ENCODE peak calls at places on chromosomes 12 and 14, in seven cellular contexts. P, S, T, I, H, X and A are unnamed samples. For H3K4me1, the result is how much of the 10 kb centered on the place peaks cover.

GRCh38 chr12:91920276-91920675 is 225.4 kb downstream of the BTG1 start:
- DNase-seq in X (no peak), T (no peak), H (no peak), S (no peak), I (no peak), P (no peak), A (no peak)

GRCh38 chr12:88188180-88188579 is 46.1 kb downstream of the TMTC3 start:
- DNase-seq in P (no peak), S (no peak), I (no peak), X (no peak), H (no peak), T (no peak), A (no peak)

GRCh38 chr14:96139879-96140278 is 64.8 kb upstream of the BDKRB2 start:
- DNase-seq in T (no peak), S (no peak), P (no peak), I (no peak), H (no peak), X (no peak), A (no peak)

GRCh38 chr14:64656986-64657385 is 47.2 kb upstream of the PLEKHG3 start:
- DNase-seq in T (peak), X (peak), H (no peak), S (no peak), P (no peak), I (no peak), A (no peak)

GRCh38 chr14:66495214-66496098 is 9.3 kb downstream of the CCDC196 start:
- DNase-seq in S (no peak), I (peak), P (peak), H (no peak), X (peak), T (no peak), A (peak)

GRCh38 chr12:67650528-67651379 is 2.2 kb downstream of the DYRK2 start:
- DNase-seq in T (no peak), S (no peak), X (peak), I (no peak), P (no peak), H (no peak), A (peak)

GRCh38 chr12:53005215-53005985 is 856 bp upstream of the EIF4B start:
- DNase-seq in P (peak), I (peak), H (peak), S (no peak), X (no peak), T (no peak), A (peak)

GRCh38 chr14:68146812-68147211 is 327.2 kb downstream of the RAD51B start:
- DNase-seq in P (peak), I (peak), H (no peak), S (no peak), T (no peak), X (no peak), A (no peak)

GRCh38 chr12:98421336-98421735 is 94.1 kb upstream of the TMPO start:
- DNase-seq in S (no peak), P (no peak), H (no peak), X (no peak), T (no peak), I (no peak), A (no peak)

GRCh38 chr14:70665448-70666363 is 24.0 kb downstream of the TTC9 start:
- DNase-seq in X (peak), P (peak), I (peak), H (peak), S (peak), T (no peak), A (peak)

GRCh38 chr14:38202444-38203191 is 5.1 kb upstream of the SSTR1 start:
- DNase-seq in T (no peak), H (no peak), I (no peak), X (no peak), P (no peak), S (no peak), A (no peak)

GRCh38 chr12:8493084-8493483 is 20.2 kb upstream of the CLEC4D start:
- DNase-seq in P (no peak), I (no peak), S (no peak), T (no peak), H (peak), X (no peak), A (peak)

GRCh38 chr12:49079796-49080195 is 10.0 kb upstream of the RHEBL1 start:
- DNase-seq in I (no peak), X (no peak), P (no peak), T (no peak), H (no peak), S (no peak), A (no peak)

GRCh38 chr14:38042356-38042755 is 165.3 kb upstream of the SSTR1 start:
- DNase-seq in T (no peak), X (no peak), S (no peak), H (no peak), P (peak), I (peak), A (peak)

GRCh38 chr14:103819503-103820307 is 27.7 kb downstream of the PPP1R13B start:
- DNase-seq in S (no peak), X (peak), I (peak), H (peak), P (no peak), T (no peak), A (peak)

GRCh38 chr14:104138098-104138890 is at the start of gene KIF26A:
- DNase-seq in T (no peak), I (peak), S (peak), H (peak), X (peak), P (peak), A (peak)

GRCh38 chr12:108307006-108307405 is 32.1 kb downstream of the CMKLR1 start:
- DNase-seq in S (no peak), I (no peak), X (no peak), H (no peak), T (no peak), P (no peak), A (no peak)

GRCh38 chr12:70606001-70606400 is 31.2 kb downstream of the PTPRB start:
- DNase-seq in H (no peak), P (no peak), X (no peak), I (no peak), S (no peak), T (no peak), A (no peak)

GRCh38 chr14:104393898-104394605 is 185.5 kb upstream of the C14orf180 start:
- DNase-seq in H (no peak), S (peak), T (no peak), I (peak), P (no peak), X (peak), A (peak)

GRCh38 chr14:52960627-52961026 is 9.8 kb upstream of the FERMT2 start:
- DNase-seq in X (no peak), P (no peak), T (no peak), S (no peak), H (no peak), I (no peak), A (no peak)

GRCh38 chr14:32254952-32255679 is 52.0 kb upstream of the RNU6-8 start:
- DNase-seq in H (peak), P (peak), X (peak), S (peak), T (peak), I (peak), A (no peak)

GRCh38 chr12:65740873-65741600 is 83.2 kb upstream of the HMGA2 start:
- DNase-seq in X (peak), H (peak), T (no peak), P (peak), I (peak), S (peak), A (peak)

GRCh38 chr14:32370720-32371119 is 41.6 kb downstream of the AKAP6 start:
- DNase-seq in H (no peak), P (peak), I (no peak), X (no peak), T (no peak), S (no peak), A (no peak)

GRCh38 chr14:102826161-102826560 is 48.9 kb downstream of the TRAF3 start:
- DNase-seq in I (no peak), P (no peak), T (no peak), H (no peak), S (no peak), X (no peak), A (no peak)

DNA sequence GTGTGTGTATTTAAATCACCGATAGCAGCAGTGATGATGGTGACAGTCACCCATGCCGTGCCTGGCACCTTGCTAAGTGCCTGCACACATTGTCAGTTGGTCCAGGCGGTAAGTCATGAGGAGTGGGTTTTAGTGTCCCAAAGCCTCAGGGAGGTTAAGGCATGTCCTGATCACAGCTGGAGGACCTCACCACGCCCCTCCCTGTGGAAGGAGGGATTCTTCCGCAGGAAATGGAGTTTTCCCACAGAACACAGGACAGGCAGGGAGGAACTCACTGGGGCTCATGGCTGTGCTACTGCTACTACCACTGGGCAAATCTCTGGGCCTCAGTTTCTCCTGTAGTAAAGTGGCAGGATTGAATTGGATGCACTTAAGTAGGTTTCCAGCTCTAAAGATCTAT is 142.3 kb downstream of the CACNA1C start:
- DNase-seq in S (no peak), P (no peak), I (no peak), T (no peak), H (no peak), X (no peak), A (no peak)
- H3K4me1 ChIP-seq in S (under half), P (under half), I (under half), T (under half), H (under half), X (under half), A (under half)

DNA sequence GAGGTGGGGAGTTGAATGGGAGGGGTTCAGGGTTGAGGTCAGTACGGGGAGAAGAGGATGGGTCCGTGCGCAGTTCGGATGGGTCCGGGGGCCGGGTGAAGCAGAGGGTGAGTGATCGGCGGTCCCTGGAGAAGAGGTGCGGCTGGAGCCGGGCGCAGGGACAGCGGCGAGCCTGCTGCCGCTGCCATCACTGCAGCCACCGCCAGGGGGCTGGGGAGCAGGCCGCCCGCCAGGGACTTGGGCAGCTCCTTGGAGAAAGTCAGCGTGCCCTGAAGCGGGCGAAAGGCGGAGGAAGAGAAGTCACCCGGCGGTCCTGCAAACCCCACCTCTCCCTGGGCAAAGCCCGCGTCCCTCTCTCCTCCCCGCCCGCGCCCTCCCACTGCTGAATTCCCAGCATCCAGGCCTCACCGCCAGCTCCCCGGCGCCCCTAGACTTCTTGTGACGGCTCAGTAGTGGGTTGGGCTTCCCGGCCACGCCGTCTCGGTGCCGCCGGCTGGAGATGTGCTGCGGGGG is 6.0 kb upstream of the GPR84 start:
- DNase-seq in T (peak), S (peak), H (peak), P (peak), I (peak), X (peak), A (peak)
- TF ChIP-seq CTCF in T (peak), S (peak), H (peak), P (peak), I (peak), X (peak), A (peak)

GRCh38 chr12:81518638-81519037 is 240.5 kb downstream of the PPFIA2 start:
- DNase-seq in X (no peak), P (no peak), I (no peak), H (no peak), S (no peak), T (no peak), A (no peak)
- H3K4me1 ChIP-seq in X (under half), P (under half), I (under half), H (under half), S (under half), T (under half), A (under half)

DNA sequence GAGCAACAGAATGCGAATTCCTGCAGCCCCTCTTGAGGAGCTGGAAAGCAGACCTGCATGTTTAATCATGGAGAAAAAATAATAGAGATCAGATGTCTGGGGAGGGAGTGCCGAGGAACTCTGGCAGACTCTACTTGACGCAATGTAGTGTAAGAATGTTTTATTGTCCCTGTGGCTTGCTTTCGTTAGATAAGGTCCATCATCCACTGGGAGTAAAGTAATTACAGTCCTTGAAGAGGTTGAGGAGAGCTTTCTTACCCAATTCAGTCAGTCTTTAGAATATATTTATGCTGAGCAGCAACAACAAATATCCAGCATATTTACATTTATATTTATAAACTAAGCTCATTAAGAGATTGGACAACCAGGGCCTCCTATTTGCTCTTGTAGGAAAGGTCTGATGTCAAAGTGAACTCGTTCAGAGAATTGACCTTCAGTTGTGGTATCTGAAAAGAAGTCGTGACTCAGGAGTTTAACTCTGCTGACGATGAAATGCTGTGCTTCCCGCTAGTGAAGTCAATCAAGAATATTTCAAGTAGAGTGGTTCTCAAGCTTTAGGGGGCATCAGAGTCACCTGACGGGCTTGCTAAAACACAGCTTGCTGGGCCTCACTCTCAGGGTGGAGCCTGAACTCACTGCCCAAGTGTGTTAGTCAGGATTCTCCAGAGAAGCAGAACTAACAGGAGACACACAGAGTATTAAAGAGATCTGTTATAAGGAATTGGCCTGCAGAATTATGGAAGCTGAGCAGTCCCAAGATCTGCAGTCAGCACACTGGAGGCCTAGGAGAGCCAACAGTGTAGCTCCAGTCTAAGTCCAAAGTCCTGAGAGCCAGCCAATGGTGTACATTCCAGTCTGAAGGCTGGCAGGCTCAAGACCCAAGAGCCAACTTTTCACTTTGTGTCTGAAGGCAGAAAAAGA is 139.3 kb upstream of the LMNTD1 start:
- DNase-seq in T (no peak), P (no peak), S (no peak), I (peak), H (no peak), X (no peak), A (no peak)
- TF ChIP-seq CTCF in T (no peak), P (no peak), S (no peak), I (no peak), H (no peak), X (no peak), A (no peak)

DNA sequence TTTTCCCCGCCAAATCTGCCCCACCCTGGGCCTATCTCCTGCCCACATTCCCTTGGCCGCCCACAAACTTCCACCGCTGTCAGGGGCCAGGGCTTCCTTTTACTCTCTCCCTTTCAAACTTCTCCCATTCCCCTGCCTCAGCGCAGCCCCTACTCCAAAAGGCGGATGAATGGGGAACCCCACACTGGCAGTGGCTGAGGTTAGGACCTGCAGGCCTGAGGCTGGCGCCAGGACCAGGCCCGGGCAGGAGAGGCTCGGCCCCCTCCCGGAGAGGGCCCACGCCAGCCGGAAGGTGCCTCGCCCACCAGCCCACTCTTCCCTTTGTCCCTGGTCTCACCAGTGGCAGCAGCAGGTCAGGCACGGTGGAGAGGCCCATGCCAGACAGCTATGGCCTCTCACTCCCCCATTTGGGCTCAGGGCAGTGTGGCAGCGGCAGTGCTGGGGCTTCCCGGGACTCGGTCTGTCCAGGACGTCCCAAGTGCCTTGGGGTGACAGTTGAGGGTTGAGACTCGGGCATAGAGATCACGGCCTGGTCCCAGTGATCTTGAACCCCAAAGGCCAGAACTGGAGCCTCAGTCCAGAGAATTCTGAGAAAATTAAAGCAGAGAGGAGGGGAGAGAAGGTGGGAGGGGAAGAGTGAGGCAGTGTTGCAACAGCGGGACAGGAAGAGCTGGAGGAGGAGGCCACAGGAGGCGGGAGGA is at the start of gene TNFRSF1A:
- DNase-seq in X (peak), I (peak), S (no peak), H (peak), P (peak), T (no peak), A (peak)
- H3K4me1 ChIP-seq in X (under half), I (half or more), S (under half), H (half or more), P (half or more), T (under half), A (under half)